ENCODE peak calls at places on chromosomes 3 and 15, in five cellular contexts. U is sigmoid colon; N is activated CD4-positive, alpha-beta T cell treated with anti-CD3 and anti-CD28 coated beads, Interleukin-2, amount 50 U/mL, for 1 hour; V is NCI-H446; Z is amygdala. B is an unnamed sample.

GRCh38 chr3:98824256-98824655 is 61.1 kb downstream of the ST3GAL6 start:
- DNase-seq in U (no peak), N (no peak), V (no peak), Z (no peak), B (no peak)

GRCh38 chr3:171748341-171748918 is 61.9 kb downstream of the PLD1 start:
- DNase-seq in U (no peak), N (no peak), V (no peak), Z (no peak), B (no peak)

GRCh38 chr3:184381261-184382224 is 1.7 kb downstream of the CHRD start:
- DNase-seq in U (peak), N (no peak), V (no peak), Z (no peak), B (no peak)

GRCh38 chr15:40768492-40769309 is 1.1 kb upstream of the C15orf62 start:
- DNase-seq in U (no peak), N (no peak), V (no peak), Z (no peak), B (no peak)

GRCh38 chr3:14368885-14369284 is 33.5 kb upstream of the SLC6A6 start:
- DNase-seq in U (no peak), N (no peak), V (no peak), Z (no peak), B (no peak)

GRCh38 chr3:127848131-127849129 is 26.1 kb upstream of the MGLL start:
- DNase-seq in U (no peak), N (no peak), V (no peak), Z (peak), B (no peak)

GRCh38 chr3:156307704-156308103 is 187.3 kb downstream of the KCNAB1 start:
- DNase-seq in U (peak), N (no peak), V (peak), Z (no peak), B (no peak)

GRCh38 chr15:41331281-41331680 is 1.1 kb downstream of the OIP5 start:
- DNase-seq in U (no peak), N (no peak), V (no peak), Z (no peak), B (no peak)

GRCh38 chr3:114393367-114394072 is 99.7 kb downstream of the TIGIT start:
- DNase-seq in U (no peak), N (no peak), V (no peak), Z (no peak), B (no peak)

GRCh38 chr3:123752228-123752627 is 131.9 kb downstream of the MYLK start:
- DNase-seq in U (no peak), N (no peak), V (no peak), Z (no peak), B (no peak)

GRCh38 chr15:39453500-39454073 is 127.3 kb upstream of the THBS1 start:
- DNase-seq in U (no peak), N (no peak), V (no peak), Z (no peak), B (no peak)

GRCh38 chr3:97658670-97659285 is 105.8 kb upstream of the ARL6 start:
- DNase-seq in U (no peak), N (no peak), V (peak), Z (no peak), B (no peak)

GRCh38 chr3:23685484-23686258 is 120.1 kb upstream of the UBE2E1 start:
- DNase-seq in U (peak), N (no peak), V (peak), Z (peak), B (peak)

GRCh38 chr15:96183020-96183926 is 147.2 kb upstream of the NR2F2 start:
- DNase-seq in U (no peak), N (no peak), V (no peak), Z (no peak), B (no peak)

GRCh38 chr15:45372032-45372995 is 6.0 kb downstream of the GATM start:
- DNase-seq in U (no peak), N (no peak), V (no peak), Z (peak), B (no peak)

GRCh38 chr3:14224895-14225294 is 46.3 kb downstream of the LSM3 start:
- DNase-seq in U (no peak), N (no peak), V (no peak), Z (no peak), B (no peak)